ENCODE peak calls at places on chromosomes 12 and 14, in four cellular contexts. One of them, this sample, is unnamed.

GRCh38 chr14:39265741-39266588 is 32.2 kb downstream of the MIA2 start:
- DNase-seq in neural progenitor cell: no peak
- DNase-seq in CD8-positive, alpha-beta memory T cell: no peak
- DNase-seq in psoas muscle: no peak
- DNase-seq in this sample: no peak

GRCh38 chr12:19129486-19130223 is at the start of gene PLEKHA5:
- DNase-seq in neural progenitor cell: peak; percentile 91
- DNase-seq in CD8-positive, alpha-beta memory T cell: peak; percentile 37
- DNase-seq in psoas muscle: peak; percentile 72
- DNase-seq in this sample: peak; percentile 15

GRCh38 chr12:115407036-115407435 is 723.1 kb upstream of the TBX3 start:
- DNase-seq in neural progenitor cell: no peak
- DNase-seq in CD8-positive, alpha-beta memory T cell: no peak
- DNase-seq in psoas muscle: no peak
- DNase-seq in this sample: no peak

GRCh38 chr12:14716848-14717444 is 20.5 kb upstream of the GUCY2C start:
- DNase-seq in neural progenitor cell: peak; percentile 61
- DNase-seq in CD8-positive, alpha-beta memory T cell: peak; percentile 24
- DNase-seq in psoas muscle: no peak
- DNase-seq in this sample: peak; percentile 2

GRCh38 chr12:120961604-120962486 is 16.5 kb upstream of the HNF1A start:
- DNase-seq in neural progenitor cell: peak; percentile 31
- DNase-seq in CD8-positive, alpha-beta memory T cell: no peak
- DNase-seq in psoas muscle: peak; percentile 33
- DNase-seq in this sample: no peak

GRCh38 chr12:27344246-27344645 is 11.6 kb downstream of the BMAL2 start:
- DNase-seq in neural progenitor cell: no peak
- DNase-seq in CD8-positive, alpha-beta memory T cell: no peak
- DNase-seq in psoas muscle: no peak
- DNase-seq in this sample: no peak

GRCh38 chr12:59164991-59165718 is 244.9 kb upstream of the LRIG3 start:
- DNase-seq in neural progenitor cell: peak; percentile 66
- DNase-seq in CD8-positive, alpha-beta memory T cell: no peak
- DNase-seq in psoas muscle: no peak
- DNase-seq in this sample: no peak

GRCh38 chr12:116687888-116688287 is 50.0 kb downstream of the SPRING1 start:
- DNase-seq in neural progenitor cell: peak; percentile 67
- DNase-seq in CD8-positive, alpha-beta memory T cell: no peak
- DNase-seq in psoas muscle: peak; percentile 46
- DNase-seq in this sample: no peak

GRCh38 chr14:64232095-64232830 is 61.9 kb downstream of the ESR2 start:
- DNase-seq in neural progenitor cell: no peak
- DNase-seq in CD8-positive, alpha-beta memory T cell: no peak
- DNase-seq in psoas muscle: peak; percentile 55
- DNase-seq in this sample: no peak

GRCh38 chr12:23209793-23210192 is 584.8 kb downstream of the ETNK1 start:
- DNase-seq in neural progenitor cell: no peak
- DNase-seq in CD8-positive, alpha-beta memory T cell: no peak
- DNase-seq in psoas muscle: no peak
- DNase-seq in this sample: no peak

GRCh38 chr12:12561305-12562015 is 1.2 kb downstream of the DUSP16 start:
- DNase-seq in neural progenitor cell: peak; percentile 77
- DNase-seq in CD8-positive, alpha-beta memory T cell: peak; percentile 21
- DNase-seq in psoas muscle: peak; percentile 73
- DNase-seq in this sample: peak; percentile 28

GRCh38 chr12:15631007-15631715 is 158.0 kb downstream of the EPS8 start:
- DNase-seq in neural progenitor cell: no peak
- DNase-seq in CD8-positive, alpha-beta memory T cell: no peak
- DNase-seq in psoas muscle: no peak
- DNase-seq in this sample: no peak

GRCh38 chr12:109423392-109423791 is 53.7 kb downstream of the KCTD10 start:
- DNase-seq in neural progenitor cell: no peak
- DNase-seq in CD8-positive, alpha-beta memory T cell: no peak
- DNase-seq in psoas muscle: no peak
- DNase-seq in this sample: no peak

GRCh38 chr12:112161711-112162110 is 36.4 kb downstream of the TRAFD1 start:
- DNase-seq in neural progenitor cell: no peak
- DNase-seq in CD8-positive, alpha-beta memory T cell: no peak
- DNase-seq in psoas muscle: no peak
- DNase-seq in this sample: no peak

GRCh38 chr12:46661161-46661845 is 164.5 kb downstream of the SLC38A4 start:
- DNase-seq in neural progenitor cell: peak; percentile 76
- DNase-seq in CD8-positive, alpha-beta memory T cell: no peak
- DNase-seq in psoas muscle: no peak
- DNase-seq in this sample: no peak

GRCh38 chr12:64976131-64976530 is 145.0 kb downstream of the WIF1 start:
- DNase-seq in neural progenitor cell: no peak
- DNase-seq in CD8-positive, alpha-beta memory T cell: no peak
- DNase-seq in psoas muscle: no peak
- DNase-seq in this sample: no peak

GRCh38 chr12:30391766-30392366 is 303.8 kb downstream of the IPO8 start:
- DNase-seq in neural progenitor cell: no peak
- DNase-seq in CD8-positive, alpha-beta memory T cell: no peak
- DNase-seq in psoas muscle: no peak
- DNase-seq in this sample: no peak

GRCh38 chr14:55626131-55626530 is 46.1 kb downstream of the KTN1 start:
- DNase-seq in neural progenitor cell: no peak
- DNase-seq in CD8-positive, alpha-beta memory T cell: no peak
- DNase-seq in psoas muscle: no peak
- DNase-seq in this sample: no peak

GRCh38 chr12:27491226-27491625 is 32.8 kb upstream of the PPFIBP1 start:
- DNase-seq in neural progenitor cell: no peak
- DNase-seq in CD8-positive, alpha-beta memory T cell: no peak
- DNase-seq in psoas muscle: no peak
- DNase-seq in this sample: no peak

GRCh38 chr14:70709726-70710382 is 68.1 kb downstream of the TTC9 start:
- DNase-seq in neural progenitor cell: no peak
- DNase-seq in CD8-positive, alpha-beta memory T cell: no peak
- DNase-seq in psoas muscle: no peak
- DNase-seq in this sample: no peak

GRCh38 chr12:108768591-108769500 is 37.5 kb upstream of the CORO1C start:
- DNase-seq in neural progenitor cell: peak; percentile 69
- DNase-seq in CD8-positive, alpha-beta memory T cell: no peak
- DNase-seq in psoas muscle: peak; percentile 35
- DNase-seq in this sample: no peak

GRCh38 chr12:120229071-120229582 is 28.2 kb upstream of the RPLP0 start:
- DNase-seq in neural progenitor cell: no peak
- DNase-seq in CD8-positive, alpha-beta memory T cell: no peak
- DNase-seq in psoas muscle: no peak
- DNase-seq in this sample: no peak

GRCh38 chr14:54251356-54251755 is 145.5 kb upstream of the CDKN3 start:
- DNase-seq in neural progenitor cell: no peak
- DNase-seq in CD8-positive, alpha-beta memory T cell: no peak
- DNase-seq in psoas muscle: no peak
- DNase-seq in this sample: no peak

GRCh38 chr12:67645571-67645970 is 3.0 kb upstream of the DYRK2 start:
- DNase-seq in neural progenitor cell: no peak
- DNase-seq in CD8-positive, alpha-beta memory T cell: no peak
- DNase-seq in psoas muscle: no peak
- DNase-seq in this sample: no peak

GRCh38 chr14:77043177-77043983 is 14.9 kb upstream of the IRF2BPL start:
- DNase-seq in neural progenitor cell: no peak
- DNase-seq in CD8-positive, alpha-beta memory T cell: peak; percentile 34
- DNase-seq in psoas muscle: peak; percentile 54
- DNase-seq in this sample: peak; percentile 38

GRCh38 chr14:54704768-54705167 is 137.8 kb downstream of the SAMD4A start:
- DNase-seq in neural progenitor cell: no peak
- DNase-seq in CD8-positive, alpha-beta memory T cell: no peak
- DNase-seq in psoas muscle: no peak
- DNase-seq in this sample: no peak

GRCh38 chr12:89236748-89237428 is 115.4 kb downstream of the DUSP6 start:
- DNase-seq in neural progenitor cell: no peak
- DNase-seq in CD8-positive, alpha-beta memory T cell: no peak
- DNase-seq in psoas muscle: no peak
- DNase-seq in this sample: no peak

GRCh38 chr12:71070416-71071155 is 87.2 kb downstream of the TSPAN8 start:
- DNase-seq in neural progenitor cell: no peak
- DNase-seq in CD8-positive, alpha-beta memory T cell: no peak
- DNase-seq in psoas muscle: no peak
- DNase-seq in this sample: no peak

GRCh38 chr12:31008241-31008711 is 65.4 kb upstream of the DDX11 start:
- DNase-seq in neural progenitor cell: no peak
- DNase-seq in CD8-positive, alpha-beta memory T cell: no peak
- DNase-seq in psoas muscle: no peak
- DNase-seq in this sample: no peak

GRCh38 chr14:103179078-103179477 is 55.8 kb downstream of the TNFAIP2 start:
- DNase-seq in neural progenitor cell: no peak
- DNase-seq in CD8-positive, alpha-beta memory T cell: no peak
- DNase-seq in psoas muscle: no peak
- DNase-seq in this sample: no peak

GRCh38 chr14:68934034-68934433 is 45.1 kb downstream of the ACTN1 start:
- DNase-seq in neural progenitor cell: no peak
- DNase-seq in CD8-positive, alpha-beta memory T cell: no peak
- DNase-seq in psoas muscle: no peak
- DNase-seq in this sample: no peak

GRCh38 chr14:68931474-68932051 is 47.5 kb downstream of the ACTN1 start:
- DNase-seq in neural progenitor cell: no peak
- DNase-seq in CD8-positive, alpha-beta memory T cell: no peak
- DNase-seq in psoas muscle: no peak
- DNase-seq in this sample: no peak

GRCh38 chr14:68932219-68932618 is 46.9 kb downstream of the ACTN1 start:
- DNase-seq in neural progenitor cell: no peak
- DNase-seq in CD8-positive, alpha-beta memory T cell: no peak
- DNase-seq in psoas muscle: no peak
- DNase-seq in this sample: no peak

GRCh38 chr14:68931063-68931462 is 48.0 kb downstream of the ACTN1 start:
- DNase-seq in neural progenitor cell: no peak
- DNase-seq in CD8-positive, alpha-beta memory T cell: no peak
- DNase-seq in psoas muscle: no peak
- DNase-seq in this sample: no peak

DNA sequence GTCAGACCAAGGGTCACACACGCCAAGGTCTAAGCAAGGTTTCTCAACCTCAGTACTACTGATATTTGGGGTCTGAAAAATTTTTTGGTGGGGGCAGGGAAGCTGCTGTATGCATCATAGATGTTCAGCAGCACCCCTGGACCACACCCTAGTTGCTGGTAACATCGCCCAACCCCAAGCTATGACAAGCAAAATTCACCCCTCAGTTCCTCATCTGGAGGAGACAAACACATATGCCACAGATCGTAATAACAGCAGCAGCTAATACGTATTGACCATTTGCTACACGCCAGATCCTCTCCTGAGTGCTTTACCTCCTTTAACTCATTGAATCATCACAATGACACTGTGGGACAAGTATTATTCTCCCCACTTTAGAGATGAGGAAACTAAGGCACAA is 46.4 kb downstream of the ACTN1 start:
- DNase-seq in neural progenitor cell: no peak
- DNase-seq in CD8-positive, alpha-beta memory T cell: no peak
- DNase-seq in psoas muscle: no peak
- DNase-seq in this sample: no peak
- H3K36me3 ChIP-seq in neural progenitor cell: no peaks in the 10 kb centered on the region
- H3K36me3 ChIP-seq in CD8-positive, alpha-beta memory T cell: no peaks in the 10 kb centered on the region
- H3K36me3 ChIP-seq in psoas muscle: no peaks in the 10 kb centered on the region
- H3K36me3 ChIP-seq in this sample: no peaks in the 10 kb centered on the region

DNA sequence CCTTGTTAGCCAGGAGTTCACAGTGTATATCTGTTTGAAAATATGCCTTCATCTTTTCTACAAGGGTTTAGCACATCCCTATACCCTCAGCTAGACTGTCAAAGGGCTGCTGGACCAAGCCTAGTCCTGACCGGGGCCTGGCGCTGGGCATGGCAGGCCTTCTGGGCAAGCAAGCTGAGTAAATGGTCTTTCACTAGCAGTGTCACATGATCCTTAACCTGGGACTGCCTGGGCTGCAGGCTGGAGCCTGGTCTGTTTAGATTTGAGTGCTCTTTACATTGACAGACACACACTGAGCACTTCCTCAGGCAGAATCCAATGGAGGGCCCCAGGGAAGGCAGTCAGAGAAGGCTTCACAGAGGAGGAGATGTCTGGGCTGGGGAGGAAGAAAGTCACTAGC is 6.9 kb upstream of the AVIL start:
- DNase-seq in neural progenitor cell: no peak
- DNase-seq in CD8-positive, alpha-beta memory T cell: no peak
- DNase-seq in psoas muscle: no peak
- DNase-seq in this sample: no peak
- H3K4me1 ChIP-seq in neural progenitor cell: no peaks in the 10 kb centered on the region
- H3K4me1 ChIP-seq in CD8-positive, alpha-beta memory T cell: peaks cover 14% of the 10 kb centered on the region
- H3K4me1 ChIP-seq in psoas muscle: peaks cover 47% of the 10 kb centered on the region
- H3K4me1 ChIP-seq in this sample: no peaks in the 10 kb centered on the region

GRCh38 chr14:90804776-90805391 is 11.3 kb downstream of the TTC7B start:
- DNase-seq in neural progenitor cell: no peak
- DNase-seq in CD8-positive, alpha-beta memory T cell: no peak
- DNase-seq in psoas muscle: no peak
- DNase-seq in this sample: no peak
- H3K27ac ChIP-seq in neural progenitor cell: no peak overlapping the region
- H3K27ac ChIP-seq in CD8-positive, alpha-beta memory T cell: peak overlapping the region; percentile 47
- H3K27ac ChIP-seq in psoas muscle: no peak overlapping the region
- H3K27ac ChIP-seq in this sample: no peak overlapping the region

GRCh38 chr14:99513183-99513694 is 32.0 kb downstream of the CCNK start:
- DNase-seq in neural progenitor cell: no peak
- DNase-seq in CD8-positive, alpha-beta memory T cell: no peak
- DNase-seq in psoas muscle: no peak
- DNase-seq in this sample: no peak
- H3K36me3 ChIP-seq in neural progenitor cell: no peaks in the 10 kb centered on the region
- H3K36me3 ChIP-seq in CD8-positive, alpha-beta memory T cell: peaks cover 9% of the 10 kb centered on the region
- H3K36me3 ChIP-seq in psoas muscle: peaks cover 59% of the 10 kb centered on the region
- H3K36me3 ChIP-seq in this sample: peaks cover 39% of the 10 kb centered on the region